ENCODE peak calls at places on chromosomes 5 and 9, in six cellular contexts. One of them, this sample, is unnamed.

GRCh38 chr5:149931992-149932436 is 12.6 kb downstream of the PDE6A start:
- DNase-seq in activated T-helper 1 cell treated with anti-CD3 and anti-CD28 coated beads, Interleukin-12 subunit alpha, Interleukin-12 subunit beta, Interleukin-2, Interleukin-4 antibody, amounts not matched to agents 30 ng/mL and 10 ng/mL and 1 ng/mL, durations not matched to agents 14 hours and 24 hours and 36 hours: no peak
- DNase-seq in coronary artery: no peak
- DNase-seq in H7: no peak
- DNase-seq in glutamatergic neuron: no peak
- DNase-seq in pons: no peak
- DNase-seq in this sample: no peak

GRCh38 chr5:93236807-93237421 is 344.1 kb downstream of the NR2F1-AS1 start:
- DNase-seq in H7: no peak
- DNase-seq in pons: no peak
- DNase-seq in activated T-helper 1 cell treated with anti-CD3 and anti-CD28 coated beads, Interleukin-12 subunit alpha, Interleukin-12 subunit beta, Interleukin-2, Interleukin-4 antibody, amounts not matched to agents 30 ng/mL and 10 ng/mL and 1 ng/mL, durations not matched to agents 14 hours and 24 hours and 36 hours: no peak
- DNase-seq in coronary artery: no peak
- DNase-seq in glutamatergic neuron: no peak
- DNase-seq in this sample: no peak

GRCh38 chr9:107275530-107275929 is 7.5 kb upstream of the RAD23B start:
- DNase-seq in glutamatergic neuron: no peak
- DNase-seq in activated T-helper 1 cell treated with anti-CD3 and anti-CD28 coated beads, Interleukin-12 subunit alpha, Interleukin-12 subunit beta, Interleukin-2, Interleukin-4 antibody, amounts not matched to agents 30 ng/mL and 10 ng/mL and 1 ng/mL, durations not matched to agents 14 hours and 24 hours and 36 hours: no peak
- DNase-seq in pons: no peak
- DNase-seq in H7: no peak
- DNase-seq in coronary artery: no peak
- DNase-seq in this sample: no peak

GRCh38 chr5:135236187-135236835 is 162.7 kb downstream of the MACROH2A1 start:
- DNase-seq in H7: no peak
- DNase-seq in glutamatergic neuron: peak
- DNase-seq in coronary artery: peak
- DNase-seq in pons: no peak
- DNase-seq in activated T-helper 1 cell treated with anti-CD3 and anti-CD28 coated beads, Interleukin-12 subunit alpha, Interleukin-12 subunit beta, Interleukin-2, Interleukin-4 antibody, amounts not matched to agents 30 ng/mL and 10 ng/mL and 1 ng/mL, durations not matched to agents 14 hours and 24 hours and 36 hours: no peak
- DNase-seq in this sample: no peak

GRCh38 chr5:111930407-111930806 is 173.4 kb upstream of the NREP start:
- DNase-seq in activated T-helper 1 cell treated with anti-CD3 and anti-CD28 coated beads, Interleukin-12 subunit alpha, Interleukin-12 subunit beta, Interleukin-2, Interleukin-4 antibody, amounts not matched to agents 30 ng/mL and 10 ng/mL and 1 ng/mL, durations not matched to agents 14 hours and 24 hours and 36 hours: no peak
- DNase-seq in pons: no peak
- DNase-seq in glutamatergic neuron: no peak
- DNase-seq in coronary artery: no peak
- DNase-seq in H7: no peak
- DNase-seq in this sample: no peak

GRCh38 chr9:97041898-97042297 is 3.0 kb upstream of the CTSV start:
- DNase-seq in glutamatergic neuron: no peak
- DNase-seq in coronary artery: no peak
- DNase-seq in pons: no peak
- DNase-seq in activated T-helper 1 cell treated with anti-CD3 and anti-CD28 coated beads, Interleukin-12 subunit alpha, Interleukin-12 subunit beta, Interleukin-2, Interleukin-4 antibody, amounts not matched to agents 30 ng/mL and 10 ng/mL and 1 ng/mL, durations not matched to agents 14 hours and 24 hours and 36 hours: no peak
- DNase-seq in H7: no peak
- DNase-seq in this sample: no peak

GRCh38 chr5:112849912-112850311 is 11.2 kb upstream of the SRP19 start:
- DNase-seq in activated T-helper 1 cell treated with anti-CD3 and anti-CD28 coated beads, Interleukin-12 subunit alpha, Interleukin-12 subunit beta, Interleukin-2, Interleukin-4 antibody, amounts not matched to agents 30 ng/mL and 10 ng/mL and 1 ng/mL, durations not matched to agents 14 hours and 24 hours and 36 hours: no peak
- DNase-seq in pons: no peak
- DNase-seq in H7: no peak
- DNase-seq in glutamatergic neuron: no peak
- DNase-seq in coronary artery: no peak
- DNase-seq in this sample: no peak

GRCh38 chr9:36698984-36699383 is 126.3 kb downstream of the MELK start:
- DNase-seq in glutamatergic neuron: no peak
- DNase-seq in activated T-helper 1 cell treated with anti-CD3 and anti-CD28 coated beads, Interleukin-12 subunit alpha, Interleukin-12 subunit beta, Interleukin-2, Interleukin-4 antibody, amounts not matched to agents 30 ng/mL and 10 ng/mL and 1 ng/mL, durations not matched to agents 14 hours and 24 hours and 36 hours: no peak
- DNase-seq in H7: no peak
- DNase-seq in pons: no peak
- DNase-seq in coronary artery: no peak
- DNase-seq in this sample: no peak

GRCh38 chr5:134116789-134117761 is 2.6 kb downstream of the TCF7 start:
- DNase-seq in coronary artery: no peak
- DNase-seq in H7: no peak
- DNase-seq in glutamatergic neuron: no peak
- DNase-seq in activated T-helper 1 cell treated with anti-CD3 and anti-CD28 coated beads, Interleukin-12 subunit alpha, Interleukin-12 subunit beta, Interleukin-2, Interleukin-4 antibody, amounts not matched to agents 30 ng/mL and 10 ng/mL and 1 ng/mL, durations not matched to agents 14 hours and 24 hours and 36 hours: no peak
- DNase-seq in pons: no peak
- DNase-seq in this sample: no peak

This sample was measured in endothelial cell.